ENCODE peak calls at places on chromosomes 12 and 14, in nine cellular contexts. Z, A, G, I, N, K, J, V and M are unnamed samples.

GRCh38 chr12:76197283-76197682 is 112.8 kb upstream of the NAP1L1 start:
- DNase-seq in Z (no peak), A (no peak), G (no peak), I (no peak), N (no peak), K (no peak), J (no peak), V (no peak), M (no peak)

GRCh38 chr12:99131761-99132199 is 486.7 kb downstream of the APAF1 start:
- DNase-seq in Z (peak; percentile 22), A (no peak), G (peak; percentile 54), I (peak; percentile 12), N (peak; percentile 24), K (no peak), J (no peak), V (no peak), M (no peak)

GRCh38 chr12:120669055-120669828 is 17.7 kb upstream of the MLEC start:
- DNase-seq in Z (peak; percentile 45), A (peak; percentile 37), G (peak; percentile 40), I (peak; percentile 47), N (no peak), K (no peak), J (peak; percentile 48), V (peak; percentile 42), M (no peak)

GRCh38 chr12:31238764-31239387 is 87.1 kb downstream of the SINHCAF start:
- DNase-seq in Z (peak; percentile 83), A (peak; percentile 90), G (peak; percentile 65), I (peak; percentile 68), N (peak; percentile 42), K (no peak), J (peak; percentile 38), V (peak; percentile 55), M (no peak)

GRCh38 chr12:71164166-71164876 is 6.5 kb upstream of the TSPAN8 start:
- DNase-seq in Z (no peak), A (no peak), G (no peak), I (peak; percentile 76), N (no peak), K (no peak), J (no peak), V (no peak), M (peak; percentile 51)

GRCh38 chr14:51781352-51781751 is 79.1 kb upstream of the GNG2 start:
- DNase-seq in Z (no peak), A (no peak), G (no peak), I (no peak), N (no peak), K (no peak), J (no peak), V (no peak), M (no peak)

GRCh38 chr14:73758392-73759182 is 44.4 kb upstream of the PNMA1 start:
- DNase-seq in Z (peak; percentile 80), A (peak; percentile 82), G (peak; percentile 79), I (peak; percentile 63), N (peak; percentile 86), K (no peak), J (peak; percentile 57), V (peak; percentile 79), M (no peak)

GRCh38 chr14:57486767-57487379 is 6.8 kb downstream of the CCDC198 start:
- DNase-seq in Z (no peak), A (peak; percentile 86), G (no peak), I (peak; percentile 59), N (no peak), K (peak; percentile 35), J (peak; percentile 17), V (no peak), M (peak; percentile 52)

GRCh38 chr12:52180971-52181628 is 10.7 kb downstream of the KRT80 start:
- DNase-seq in Z (no peak), A (no peak), G (no peak), I (no peak), N (no peak), K (no peak), J (no peak), V (no peak), M (no peak)

GRCh38 chr12:104886418-104887401 is 71.4 kb downstream of the SLC41A2 start:
- DNase-seq in Z (no peak), A (peak; percentile 84), G (no peak), I (peak; percentile 68), N (no peak), K (no peak), J (peak; percentile 64), V (no peak), M (no peak)

GRCh38 chr12:87820524-87821194 is 208.5 kb downstream of the C12orf50 start:
- DNase-seq in Z (no peak), A (peak; percentile 66), G (no peak), I (peak; percentile 46), N (no peak), K (no peak), J (no peak), V (no peak), M (peak; percentile 93)

GRCh38 chr14:32702571-32702970 is 236.1 kb upstream of the NPAS3 start:
- DNase-seq in Z (no peak), A (no peak), G (peak; percentile 50), I (peak; percentile 57), N (no peak), K (no peak), J (no peak), V (peak; percentile 60), M (no peak)

GRCh38 chr14:93991212-93991611 is 5.9 kb upstream of the CCDC197 start:
- DNase-seq in Z (no peak), A (no peak), G (no peak), I (no peak), N (no peak), K (no peak), J (no peak), V (no peak), M (no peak)

GRCh38 chr12:53236443-53237111 is 4.6 kb upstream of the RARG start:
- DNase-seq in Z (no peak), A (no peak), G (no peak), I (no peak), N (no peak), K (no peak), J (no peak), V (no peak), M (no peak)

GRCh38 chr14:78222746-78223145 is 52.6 kb downstream of the NRXN3 start:
- DNase-seq in Z (no peak), A (no peak), G (no peak), I (no peak), N (no peak), K (no peak), J (no peak), V (no peak), M (no peak)

GRCh38 chr12:65266408-65266807 is 12.1 kb upstream of the MSRB3 start:
- DNase-seq in Z (no peak), A (no peak), G (no peak), I (no peak), N (no peak), K (no peak), J (no peak), V (no peak), M (no peak)

GRCh38 chr12:67764946-67765619 is 116.5 kb downstream of the DYRK2 start:
- DNase-seq in Z (peak; percentile 70), A (no peak), G (no peak), I (no peak), N (no peak), K (no peak), J (no peak), V (no peak), M (no peak)

GRCh38 chr14:75307700-75308379 is 29.2 kb downstream of the FOS start:
- DNase-seq in Z (peak; percentile 92), A (peak; percentile 93), G (peak; percentile 88), I (peak; percentile 90), N (peak; percentile 88), K (no peak), J (peak; percentile 66), V (peak; percentile 90), M (no peak)

GRCh38 chr12:74619886-74620285 is 82.3 kb downstream of the ATXN7L3B start:
- DNase-seq in Z (no peak), A (no peak), G (no peak), I (no peak), N (no peak), K (no peak), J (no peak), V (no peak), M (no peak)

GRCh38 chr12:122158700-122159285 is 15.2 kb downstream of the IL31 start:
- DNase-seq in Z (no peak), A (no peak), G (no peak), I (no peak), N (no peak), K (no peak), J (no peak), V (no peak), M (no peak)

GRCh38 chr12:4899361-4899760 is 10.3 kb upstream of the KCNA1 start:
- DNase-seq in Z (no peak), A (no peak), G (no peak), I (no peak), N (no peak), K (no peak), J (no peak), V (no peak), M (no peak)

GRCh38 chr12:123384318-123384993 is 524 bp downstream of the KMT5A start:
- DNase-seq in Z (no peak), A (peak; percentile 11), G (peak; percentile 34), I (no peak), N (peak; percentile 23), K (no peak), J (no peak), V (no peak), M (no peak)

GRCh38 chr12:56271031-56271430 is 4.3 kb downstream of the COQ10A start:
- DNase-seq in Z (no peak), A (peak; percentile 49), G (no peak), I (peak; percentile 49), N (no peak), K (no peak), J (no peak), V (no peak), M (no peak)
- TF ChIP-seq CTCF in Z (peak; percentile 29), A (peak; percentile 67), G (peak; percentile 50), I (peak; percentile 54), N (no peak), K (peak; percentile 19), J (peak; percentile 58), V (no peak), M (peak; percentile 59)

DNA sequence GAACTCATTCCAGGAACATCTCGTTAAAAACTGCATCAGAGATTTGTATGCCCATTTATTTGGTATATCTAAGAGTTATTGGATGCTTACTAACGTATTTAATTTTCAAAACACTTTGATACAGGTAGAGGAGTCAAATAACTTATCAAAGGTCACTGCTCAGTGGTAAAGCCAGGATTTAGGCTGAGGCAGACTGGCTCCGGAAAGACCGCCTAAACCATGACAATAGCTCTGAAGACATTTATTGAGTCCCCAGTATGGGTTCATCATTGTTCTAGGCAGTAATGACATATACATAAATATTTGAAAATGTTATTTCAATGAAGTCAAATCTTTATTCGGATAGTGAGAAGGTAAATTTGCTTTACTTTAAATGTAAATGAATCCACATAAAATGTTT is 30.3 kb downstream of the WBP11 start:
- DNase-seq in Z (no peak), A (no peak), G (no peak), I (no peak), N (no peak), K (no peak), J (no peak), V (no peak), M (no peak)
- H3K4me3 ChIP-seq in Z (no peak overlapping the region), A (peak overlapping the region; percentile 92), G (no peak overlapping the region), I (no peak overlapping the region), N (no peak overlapping the region), K (no peak overlapping the region), J (no peak overlapping the region), V (no peak overlapping the region), M (no peak overlapping the region)

GRCh38 chr14:65170768-65171251 is 68.5 kb upstream of the MAX start:
- DNase-seq in Z (peak; percentile 29), A (peak; percentile 80), G (no peak), I (peak; percentile 87), N (no peak), K (no peak), J (peak; percentile 41), V (no peak), M (no peak)
- TF ChIP-seq CTCF in Z (peak; percentile 37), A (peak; percentile 76), G (peak; percentile 23), I (peak; percentile 51), N (no peak), K (no peak), J (peak; percentile 53), V (no peak), M (peak; percentile 65)

GRCh38 chr14:105532111-105532623 is 5.8 kb downstream of the TMEM121 start:
- DNase-seq in Z (no peak), A (no peak), G (no peak), I (no peak), N (no peak), K (no peak), J (no peak), V (no peak), M (no peak)
- H3K4me3 ChIP-seq in Z (no peak overlapping the region), A (no peak overlapping the region), G (no peak overlapping the region), I (no peak overlapping the region), N (no peak overlapping the region), K (no peak overlapping the region), J (no peak overlapping the region), V (no peak overlapping the region), M (no peak overlapping the region)